ENCODE peak calls at places on chromosomes 5 and 9, in eight cellular contexts. O is naive B cell; H is ACHN; V is T47D; D is LoVo; R is CD8-positive, alpha-beta T cell; L is EL; X is stimulated activated CD8-positive, alpha-beta memory T cell treated with anti-CD3 and anti-CD28 coated beads, Interleukin-15, amount 100 ng/mL, for 4 hours. Z is an unnamed sample.

GRCh38 chr9:132114102-132114707 is 34.5 kb upstream of the MED27 start:
- DNase-seq in O (no peak), H (peak; percentile 68), V (peak; percentile 88), D (peak; percentile 54), R (peak; percentile 26), L (peak; percentile 43), X (peak; percentile 1), Z (peak; percentile 64)

GRCh38 chr9:72588336-72588735 is 66.9 kb downstream of the TMC1 start:
- DNase-seq in O (no peak), H (no peak), V (no peak), D (no peak), R (no peak), L (no peak), X (no peak), Z (no peak)

GRCh38 chr5:95959964-95960801 is 1.5 kb downstream of the ELL2 start:
- DNase-seq in O (no peak), H (peak; percentile 32), V (peak; percentile 44), D (no peak), R (no peak), L (peak; percentile 37), X (no peak), Z (peak; percentile 66)

GRCh38 chr9:26081847-26082246 is 403.6 kb upstream of the TUSC1 start:
- DNase-seq in O (no peak), H (no peak), V (no peak), D (no peak), R (no peak), L (no peak), X (no peak), Z (no peak)

GRCh38 chr5:142512680-142513042 is 173.2 kb downstream of the FGF1 start:
- DNase-seq in O (no peak), H (peak; percentile 54), V (peak; percentile 54), D (peak; percentile 7), R (no peak), L (peak; percentile 96), X (no peak), Z (peak; percentile 94)

GRCh38 chr5:36596756-36597155 is 9.7 kb upstream of the SLC1A3 start:
- DNase-seq in O (no peak), H (no peak), V (no peak), D (no peak), R (no peak), L (no peak), X (no peak), Z (no peak)

GRCh38 chr9:127664678-127665507 is 41.9 kb upstream of the CFAP157 start:
- DNase-seq in O (no peak), H (no peak), V (no peak), D (no peak), R (no peak), L (no peak), X (no peak), Z (no peak)

GRCh38 chr9:134234001-134234660 is 69.8 kb upstream of the RNU6ATAC start:
- DNase-seq in O (no peak), H (no peak), V (no peak), D (no peak), R (no peak), L (no peak), X (no peak), Z (no peak)

GRCh38 chr9:103802068-103802467 is 292.0 kb upstream of the SMC2 start:
- DNase-seq in O (no peak), H (no peak), V (no peak), D (no peak), R (no peak), L (peak; percentile 72), X (no peak), Z (peak; percentile 59)

GRCh38 chr5:14006823-14007510 is 62.5 kb upstream of the DNAH5 start:
- DNase-seq in O (no peak), H (no peak), V (no peak), D (no peak), R (no peak), L (no peak), X (no peak), Z (no peak)

GRCh38 chr9:98995059-98995665 is 51.5 kb downstream of the COL15A1 start:
- DNase-seq in O (no peak), H (no peak), V (no peak), D (no peak), R (no peak), L (no peak), X (no peak), Z (no peak)

GRCh38 chr5:88675758-88676636 is 207.0 kb downstream of the MEF2C start:
- DNase-seq in O (peak; percentile 38), H (no peak), V (no peak), D (peak; percentile 65), R (no peak), L (peak; percentile 26), X (no peak), Z (no peak)

GRCh38 chr9:90517103-90517502 is 125.5 kb downstream of the DIRAS2 start:
- DNase-seq in O (no peak), H (no peak), V (peak; percentile 60), D (peak; percentile 3), R (no peak), L (no peak), X (no peak), Z (no peak)

GRCh38 chr5:65790371-65791163 is 68.6 kb downstream of the NLN start:
- DNase-seq in O (peak; percentile 57), H (no peak), V (no peak), D (no peak), R (no peak), L (no peak), X (no peak), Z (no peak)

GRCh38 chr9:131402738-131403492 is 9.0 kb downstream of the PRRC2B start:
- DNase-seq in O (no peak), H (peak; percentile 82), V (peak; percentile 87), D (no peak), R (no peak), L (peak; percentile 89), X (no peak), Z (peak; percentile 92)

GRCh38 chr9:136590788-136591187 is 44.9 kb upstream of the NOTCH1 start:
- DNase-seq in O (no peak), H (no peak), V (no peak), D (no peak), R (no peak), L (no peak), X (no peak), Z (no peak)

GRCh38 chr5:34524123-34524522 is 132.0 kb upstream of the RAI14 start:
- DNase-seq in O (no peak), H (no peak), V (no peak), D (no peak), R (no peak), L (peak; percentile 84), X (no peak), Z (peak; percentile 81)

GRCh38 chr5:86320266-86320665 is 297.5 kb upstream of the COX7C start:
- DNase-seq in O (no peak), H (peak; percentile 74), V (no peak), D (no peak), R (no peak), L (no peak), X (no peak), Z (no peak)

GRCh38 chr5:127011151-127011550 is 19.2 kb downstream of the MARCHF3 start:
- DNase-seq in O (no peak), H (peak; percentile 93), V (no peak), D (no peak), R (no peak), L (peak; percentile 96), X (no peak), Z (peak; percentile 97)

GRCh38 chr5:134577022-134577795 is 51.7 kb downstream of the JADE2 start:
- DNase-seq in O (no peak), H (peak; percentile 74), V (no peak), D (no peak), R (no peak), L (peak; percentile 87), X (no peak), Z (peak; percentile 90)

GRCh38 chr9:80049096-80049495 is 477.3 kb downstream of the TLE4 start:
- DNase-seq in O (no peak), H (no peak), V (no peak), D (no peak), R (no peak), L (no peak), X (no peak), Z (peak; percentile 12)

GRCh38 chr5:17713301-17713700 is 79.0 kb downstream of the TAF11L14 start:
- DNase-seq in O (no peak), H (no peak), V (peak; percentile 1), D (no peak), R (no peak), L (no peak), X (no peak), Z (no peak)

GRCh38 chr9:94705162-94705712 is 21.3 kb upstream of the AOPEP start:
- DNase-seq in O (no peak), H (no peak), V (no peak), D (no peak), R (no peak), L (no peak), X (no peak), Z (no peak)

GRCh38 chr9:133838859-133839507 is 100.8 kb upstream of the SARDH start:
- DNase-seq in O (no peak), H (no peak), V (no peak), D (no peak), R (no peak), L (no peak), X (no peak), Z (no peak)

GRCh38 chr9:114319147-114319546 is 3.8 kb upstream of the ORM1 start:
- DNase-seq in O (no peak), H (no peak), V (no peak), D (no peak), R (no peak), L (no peak), X (no peak), Z (no peak)

Z was measured in ELR.